ENCODE peak calls at places on chromosomes 1 and 21, in four cellular contexts. O is AG04450, Q is GM23248, R is GM23338. D is an unnamed sample.

GRCh38 chr1:42167611-42168396 is 3.3 kb upstream of the GUCA2A start:
- DNase-seq in O (no peak), Q (no peak), R (peak), D (no peak)

GRCh38 chr1:15757575-15758401 is 807 bp upstream of the FBLIM1 start:
- DNase-seq in O (no peak), Q (peak), R (peak), D (peak)

GRCh38 chr21:36966846-36967657 is 583 bp upstream of the HLCS start:
- DNase-seq in O (no peak), Q (peak), R (no peak), D (peak)

GRCh38 chr1:27413004-27413403 is 20.6 kb downstream of the GPR3 start:
- DNase-seq in O (no peak), Q (no peak), R (no peak), D (no peak)

GRCh38 chr1:8142955-8143629 is 117.0 kb upstream of the ERRFI1 start:
- DNase-seq in O (no peak), Q (no peak), R (no peak), D (no peak)

GRCh38 chr1:202599669-202600431 is 110.4 kb downstream of the SYT2 start:
- DNase-seq in O (peak), Q (peak), R (peak), D (peak)

GRCh38 chr1:213315571-213315970 is 264.5 kb downstream of the RPS6KC1 start:
- DNase-seq in O (no peak), Q (no peak), R (no peak), D (no peak)

GRCh38 chr21:17506936-17507335 is 5.9 kb upstream of the CXADR start:
- DNase-seq in O (no peak), Q (no peak), R (no peak), D (no peak)

GRCh38 chr1:89363638-89364536 is at the start of gene GBP6:
- DNase-seq in O (no peak), Q (peak), R (peak), D (no peak)

GRCh38 chr1:16286122-16286521 is 49.1 kb upstream of the CPLANE2 start:
- DNase-seq in O (no peak), Q (peak), R (no peak), D (peak)

GRCh38 chr1:203823306-203823705 is 27.9 kb downstream of the ZBED6 start:
- DNase-seq in O (no peak), Q (no peak), R (no peak), D (no peak)

GRCh38 chr21:45423968-45424853 is 19.2 kb downstream of the COL18A1 start:
- DNase-seq in O (no peak), Q (no peak), R (no peak), D (no peak)

GRCh38 chr1:195766709-195767108 is 841.5 kb downstream of the KCNT2 start:
- DNase-seq in O (no peak), Q (peak), R (no peak), D (no peak)

GRCh38 chr1:23791434-23792047 is 596 bp downstream of the LYPLA2 start:
- DNase-seq in O (no peak), Q (peak), R (peak), D (no peak)

GRCh38 chr1:58575831-58576726 is 973 bp downstream of the TACSTD2 start:
- DNase-seq in O (no peak), Q (peak), R (peak), D (no peak)

GRCh38 chr1:119782541-119783338 is 14.0 kb upstream of the HMGCS2 start:
- DNase-seq in O (no peak), Q (no peak), R (no peak), D (no peak)

GRCh38 chr1:169044971-169045370 is 61.5 kb upstream of the ATP1B1 start:
- DNase-seq in O (no peak), Q (no peak), R (no peak), D (no peak)

GRCh38 chr21:45612096-45613019 is 31.2 kb upstream of the PCBP3 start:
- DNase-seq in O (peak), Q (peak), R (no peak), D (peak)

GRCh38 chr1:230087034-230087721 is 20.1 kb downstream of the GALNT2 start:
- DNase-seq in O (no peak), Q (no peak), R (no peak), D (peak)

GRCh38 chr1:37171651-37172050 is 137.3 kb upstream of the GRIK3 start:
- DNase-seq in O (no peak), Q (no peak), R (no peak), D (no peak)

GRCh38 chr21:19969156-19969555 is 1029.1 kb upstream of the NCAM2 start:
- DNase-seq in O (no peak), Q (no peak), R (no peak), D (no peak)

GRCh38 chr1:211910136-211910884 is 79.7 kb upstream of the LPGAT1 start:
- DNase-seq in O (no peak), Q (no peak), R (no peak), D (no peak)

GRCh38 chr21:44912158-44912473 is 8.6 kb downstream of the ITGB2 start:
- DNase-seq in O (no peak), Q (no peak), R (no peak), D (no peak)

GRCh38 chr1:166703726-166704220 is 135.5 kb upstream of the POGK start:
- DNase-seq in O (no peak), Q (no peak), R (no peak), D (no peak)